ENCODE peak calls at places on chromosome 2, in seven cellular contexts. R, X, S, I, K, D and O are unnamed samples.

GRCh38 chr2:36469701-36470100 is 114.1 kb downstream of the CRIM1 start:
- DNase-seq in K (no peak), S (no peak), I (no peak), X (no peak), D (no peak), R (no peak), O (no peak)

GRCh38 chr2:177783835-177784448 is 288.6 kb downstream of the PDE11A start:
- DNase-seq in I (no peak), X (peak; percentile 74), K (no peak), D (no peak), S (peak; percentile 74), R (no peak), O (no peak)

GRCh38 chr2:61862085-61862484 is 8.2 kb upstream of the FAM161A start:
- DNase-seq in K (no peak), X (no peak), S (no peak), I (no peak), D (no peak), R (no peak), O (no peak)

GRCh38 chr2:149399934-149400615 is 69.7 kb downstream of the LYPD6 start:
- DNase-seq in I (no peak), R (no peak), D (no peak), K (no peak), X (peak; percentile 11), S (no peak), O (no peak)

GRCh38 chr2:71891155-71891554 is 256.5 kb downstream of the CYP26B1 start:
- DNase-seq in X (no peak), I (no peak), K (peak; percentile 25), D (no peak), S (no peak), R (no peak), O (no peak)

GRCh38 chr2:157497603-157498314 is 53.9 kb upstream of the CYTIP start:
- DNase-seq in I (no peak), R (no peak), X (peak; percentile 58), D (no peak), K (no peak), S (peak; percentile 31), O (peak; percentile 45)

GRCh38 chr2:191432121-191432520 is 186.9 kb downstream of the MYO1B start:
- DNase-seq in R (no peak), X (no peak), I (no peak), S (no peak), K (no peak), D (no peak), O (no peak)

GRCh38 chr2:134919360-134920210 is 963 bp downstream of the CCNT2 start:
- DNase-seq in D (no peak), I (peak; percentile 16), R (peak; percentile 44), K (peak; percentile 33), X (peak; percentile 36), S (peak; percentile 28), O (peak; percentile 74)

GRCh38 chr2:106624787-106625369 is 137.7 kb downstream of the CD8B2 start:
- DNase-seq in R (no peak), X (no peak), I (no peak), D (no peak), S (no peak), K (no peak), O (no peak)

GRCh38 chr2:129794517-129794916 is 184.9 kb upstream of the RAB6C start:
- DNase-seq in D (no peak), I (no peak), X (no peak), K (no peak), R (no peak), S (no peak), O (no peak)

GRCh38 chr2:38632980-38633379 is 30.3 kb upstream of the HNRNPLL start:
- DNase-seq in D (no peak), K (no peak), X (no peak), R (no peak), S (no peak), I (no peak), O (no peak)

GRCh38 chr2:14713248-14713647 is 80.7 kb downstream of the LRATD1 start:
- DNase-seq in X (no peak), I (no peak), R (no peak), S (no peak), D (no peak), K (no peak), O (no peak)

GRCh38 chr2:177289824-177290632 is 25.5 kb upstream of the NFE2L2 start:
- DNase-seq in S (no peak), I (no peak), D (no peak), K (no peak), R (no peak), X (no peak), O (peak; percentile 72)

GRCh38 chr2:31987454-31987853 is 23.4 kb downstream of the MEMO1 start:
- DNase-seq in X (peak; percentile 34), S (peak; percentile 74), K (no peak), I (no peak), R (no peak), D (no peak), O (no peak)

GRCh38 chr2:79985571-79985970 is 319.0 kb downstream of the LRRTM1 start:
- DNase-seq in K (no peak), D (no peak), I (no peak), R (no peak), X (no peak), S (no peak), O (no peak)

GRCh38 chr2:101706819-101707177 is 9.3 kb downstream of the MAP4K4 start:
- DNase-seq in K (no peak), I (no peak), D (no peak), R (no peak), X (no peak), S (no peak), O (no peak)

DNA sequence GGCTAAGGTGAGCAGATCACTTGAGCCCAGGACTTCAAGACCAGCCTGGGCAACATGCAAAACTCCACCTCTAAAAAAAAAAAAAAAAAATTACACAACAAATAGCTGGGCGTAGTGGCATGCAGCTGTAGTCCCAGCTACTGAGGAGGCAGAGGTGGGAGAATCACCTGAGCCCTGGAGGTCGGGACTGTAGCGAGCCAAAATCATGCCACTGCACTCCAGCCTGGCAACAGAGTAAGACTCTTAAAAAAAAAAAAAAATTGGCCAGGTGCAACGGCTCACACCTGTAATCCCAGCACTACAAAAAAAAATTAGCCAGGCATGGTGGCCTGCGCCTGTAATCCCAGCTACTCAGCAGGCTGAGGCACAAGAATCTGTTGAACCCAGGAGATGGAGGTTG is 7.3 kb downstream of the STARD7 start:
- DNase-seq in D (no peak), S (no peak), X (no peak), R (no peak), K (no peak), I (no peak), O (no peak)
- H3K4me1 ChIP-seq in D (peaks cover 85% of the 10 kb centered on the region), S (peaks cover 47% of the 10 kb centered on the region), X (peaks cover 12% of the 10 kb centered on the region), R (peaks cover 2% of the 10 kb centered on the region), K (peaks cover 20% of the 10 kb centered on the region), I (peaks cover 96% of the 10 kb centered on the region), O (peaks cover 62% of the 10 kb centered on the region)

DNA sequence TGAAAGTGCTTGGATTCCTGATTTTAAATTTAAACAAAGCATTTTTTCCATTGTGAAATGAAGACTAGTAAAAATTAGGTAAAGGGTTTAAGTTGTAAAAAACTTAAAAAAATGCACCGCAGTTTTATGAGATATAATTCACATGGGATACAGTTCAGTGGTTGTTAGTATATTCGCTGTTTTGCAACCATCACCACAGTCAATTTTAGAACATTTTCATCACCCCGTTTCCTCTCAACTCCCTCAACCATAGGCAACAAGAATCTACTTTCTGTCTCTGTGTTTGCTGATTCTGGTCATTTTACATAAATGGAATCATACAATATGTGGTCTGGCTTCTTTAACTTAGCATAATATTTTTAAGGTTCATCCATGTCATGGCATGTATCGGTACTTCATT is 4.0 kb downstream of the DGKD start:
- DNase-seq in X (no peak), I (no peak), S (no peak), D (no peak), R (no peak), K (no peak), O (no peak)
- H3K4me3 ChIP-seq in X (no peak overlapping the region), I (no peak overlapping the region), S (no peak overlapping the region), D (no peak overlapping the region), R (no peak overlapping the region), K (no peak overlapping the region), O (no peak overlapping the region)

DNA sequence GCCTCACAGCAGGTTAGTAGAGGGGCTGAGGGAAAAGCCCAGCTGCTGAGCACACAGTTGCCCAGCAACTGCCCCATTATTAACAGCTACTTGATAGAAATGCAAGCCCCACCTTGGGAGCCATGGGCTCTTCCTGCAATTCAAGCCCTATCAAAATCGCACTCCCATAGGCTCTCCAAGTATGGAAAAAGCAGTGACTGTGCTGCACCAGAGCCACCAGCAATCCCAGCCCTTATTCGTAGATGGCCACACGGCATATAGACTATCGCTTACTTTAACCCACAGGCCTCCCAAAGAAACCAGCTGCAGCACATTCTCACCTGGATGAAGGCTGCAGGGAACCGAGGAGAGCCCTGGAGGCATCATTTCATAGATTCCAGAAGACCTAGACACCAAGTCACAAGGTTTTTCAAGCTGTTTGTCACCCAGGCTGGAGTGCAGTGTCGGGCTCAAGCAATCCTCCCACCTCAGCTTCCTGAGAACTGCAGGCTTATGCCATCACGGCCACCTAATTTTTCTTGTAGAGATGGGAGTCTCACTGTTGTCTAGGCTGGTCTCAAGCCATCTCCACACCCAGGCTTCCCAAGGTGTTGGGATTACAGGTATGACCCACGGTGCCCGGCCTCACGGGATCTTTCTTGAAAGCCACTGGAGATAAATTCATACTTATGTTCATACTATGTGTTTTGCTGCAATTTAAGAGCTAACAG is 11.3 kb downstream of the NCL start:
- DNase-seq in K (no peak), X (peak; percentile 4), S (no peak), D (no peak), I (no peak), R (no peak), O (no peak)
- H3K27ac ChIP-seq in K (no peak overlapping the region), X (no peak overlapping the region), S (no peak overlapping the region), D (no peak overlapping the region), I (peak overlapping the region; percentile 2), R (no peak overlapping the region), O (no peak overlapping the region)

GRCh38 chr2:190417045-190417842 is 9.1 kb downstream of the MFSD6 start:
- DNase-seq in K (no peak), R (no peak), D (no peak), I (no peak), S (no peak), X (no peak), O (no peak)
- H3K4me1 ChIP-seq in K (peaks cover 4% of the 10 kb centered on the region), R (no peaks in the 10 kb centered on the region), D (peaks cover 45% of the 10 kb centered on the region), I (peaks cover 37% of the 10 kb centered on the region), S (peaks cover 22% of the 10 kb centered on the region), X (no peaks in the 10 kb centered on the region), O (peaks cover 35% of the 10 kb centered on the region)

GRCh38 chr2:128064353-128064752 is 26.6 kb upstream of the UGGT1 start:
- DNase-seq in R (no peak), D (no peak), S (no peak), X (no peak), K (no peak), I (no peak), O (no peak)
- H3K4me3 ChIP-seq in R (no peak overlapping the region), D (no peak overlapping the region), S (no peak overlapping the region), X (no peak overlapping the region), K (no peak overlapping the region), I (no peak overlapping the region), O (no peak overlapping the region)